ENCODE peak calls at places on chromosomes 1 and 21, in five cellular contexts. H is psoas muscle; M is CD8-positive, alpha-beta T cell; K is fibroblast of lung; J is GM12878. I is an unnamed sample. For H3K36me3 and H3K4me1, the result is how much of the 10 kb centered on the place peaks cover.

GRCh38 chr1:165928075-165928731 is 100.8 kb downstream of the UCK2 start:
- DNase-seq in H (no peak), M (no peak), K (peak), J (no peak), I (no peak)

GRCh38 chr1:183881387-183882084 is 76.6 kb downstream of the RGL1 start:
- DNase-seq in H (peak), M (no peak), K (peak), J (no peak), I (no peak)

GRCh38 chr1:78743626-78744025 is 94.0 kb downstream of the IFI44 start:
- DNase-seq in H (no peak), M (no peak), K (peak), J (no peak), I (no peak)

GRCh38 chr21:37367301-37367757 is 756 bp downstream of the DYRK1A start:
- DNase-seq in H (peak), M (no peak), K (no peak), J (no peak), I (peak)

GRCh38 chr1:24564695-24565094 is 8.8 kb downstream of the NCMAP start:
- DNase-seq in H (no peak), M (no peak), K (no peak), J (no peak), I (no peak)

GRCh38 chr21:14683021-14683420 is 136.9 kb upstream of the SAMSN1 start:
- DNase-seq in H (no peak), M (no peak), K (no peak), J (no peak), I (no peak)

GRCh38 chr1:229023651-229024295 is 247.1 kb upstream of the RAB4A start:
- DNase-seq in H (no peak), M (no peak), K (no peak), J (no peak), I (no peak)

GRCh38 chr1:187038789-187039188 is 210.0 kb downstream of the PLA2G4A start:
- DNase-seq in H (no peak), M (no peak), K (peak), J (no peak), I (no peak)

GRCh38 chr1:229514578-229515275 is 6.6 kb upstream of the NUP133 start:
- DNase-seq in H (peak), M (peak), K (peak), J (no peak), I (peak)

GRCh38 chr1:97621955-97622354 is 298.9 kb downstream of the DPYD start:
- DNase-seq in H (no peak), M (no peak), K (no peak), J (no peak), I (no peak)

GRCh38 chr1:27367160-27367650 is 444 bp upstream of the MAP3K6 start:
- DNase-seq in H (peak), M (no peak), K (no peak), J (no peak), I (no peak)

GRCh38 chr1:229148743-229149142 is 122.2 kb upstream of the RAB4A start:
- DNase-seq in H (no peak), M (no peak), K (no peak), J (no peak), I (no peak)

GRCh38 chr1:5686195-5686594 is 306.0 kb downstream of the NPHP4 start:
- DNase-seq in H (no peak), M (no peak), K (no peak), J (peak), I (no peak)

GRCh38 chr1:224411766-224412165 is 22.8 kb downstream of the WDR26 start:
- DNase-seq in H (no peak), M (no peak), K (no peak), J (no peak), I (no peak)
- H3K36me3 ChIP-seq in H (under half), M (under half), K (under half), J (under half), I (under half)

GRCh38 chr1:109377698-109378097 is 20.0 kb downstream of the SORT1 start:
- DNase-seq in H (no peak), M (no peak), K (no peak), J (no peak), I (no peak)

GRCh38 chr1:109370712-109371270 is 26.9 kb downstream of the SORT1 start:
- DNase-seq in H (no peak), M (no peak), K (peak), J (no peak), I (no peak)

GRCh38 chr1:109369167-109369746 is 28.5 kb downstream of the SORT1 start:
- DNase-seq in H (no peak), M (no peak), K (no peak), J (no peak), I (no peak)

GRCh38 chr1:109371271-109371739 is 26.4 kb downstream of the SORT1 start:
- DNase-seq in H (no peak), M (no peak), K (peak), J (no peak), I (no peak)

DNA sequence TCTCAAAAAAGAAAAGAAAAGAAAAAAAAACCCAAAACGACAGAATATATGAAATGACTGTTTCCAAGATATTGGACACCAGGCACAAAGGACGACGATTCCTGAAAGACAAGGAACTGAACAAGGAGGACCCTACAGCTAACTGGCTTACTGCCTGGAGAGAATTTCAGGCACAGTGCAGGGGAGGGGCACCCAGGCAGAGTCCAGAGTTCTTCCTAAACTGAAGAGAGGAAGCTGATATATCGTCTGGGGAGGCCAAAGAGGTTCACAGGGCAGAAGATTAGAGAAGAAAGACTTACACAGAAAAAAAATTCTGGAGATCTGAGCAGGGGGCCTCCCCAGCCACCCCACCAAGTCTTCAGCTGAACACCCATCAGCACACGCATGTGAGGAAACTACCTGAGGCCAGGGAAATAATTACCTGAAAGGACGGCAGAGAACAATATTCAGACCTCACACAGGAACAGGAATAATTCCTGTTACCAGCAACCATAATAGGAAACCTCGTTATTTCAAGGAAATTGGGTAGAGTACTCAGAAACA is 24.6 kb downstream of the SORT1 start:
- DNase-seq in H (no peak), M (no peak), K (no peak), J (no peak), I (peak)
- H3K4me1 ChIP-seq in H (under half), M (under half), K (under half), J (under half), I (under half)

DNA sequence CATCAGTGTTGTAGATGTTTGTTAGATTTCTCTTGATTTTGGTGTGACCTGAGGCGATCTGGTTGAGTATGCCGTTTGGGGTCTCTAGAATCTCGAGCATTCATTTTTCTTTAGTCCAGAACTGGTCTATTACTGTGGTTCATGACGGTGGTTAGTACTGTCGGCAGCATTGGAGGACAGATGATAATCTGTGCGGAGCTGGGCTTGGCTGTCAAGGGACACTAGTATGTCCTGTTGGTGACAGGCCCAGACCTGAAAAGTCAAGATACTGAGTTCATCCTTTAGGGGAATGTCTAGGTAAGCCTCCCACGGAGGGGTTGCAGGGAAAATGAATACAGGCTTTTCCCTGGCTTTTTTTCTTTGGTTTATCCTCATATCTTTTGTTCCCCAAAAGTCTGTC is 59.8 kb downstream of the PEX14 start:
- DNase-seq in H (no peak), M (no peak), K (no peak), J (no peak), I (no peak)
- TF ChIP-seq CTCF in H (no peak), M (no peak), K (no peak), J (no peak), I (no peak)

GRCh38 chr1:43430831-43431230 is 22.9 kb downstream of the HYI start:
- DNase-seq in H (no peak), M (no peak), K (no peak), J (no peak), I (no peak)
- H3K36me3 ChIP-seq in H (under half), M (half or more), K (half or more), J (under half), I (under half)

DNA sequence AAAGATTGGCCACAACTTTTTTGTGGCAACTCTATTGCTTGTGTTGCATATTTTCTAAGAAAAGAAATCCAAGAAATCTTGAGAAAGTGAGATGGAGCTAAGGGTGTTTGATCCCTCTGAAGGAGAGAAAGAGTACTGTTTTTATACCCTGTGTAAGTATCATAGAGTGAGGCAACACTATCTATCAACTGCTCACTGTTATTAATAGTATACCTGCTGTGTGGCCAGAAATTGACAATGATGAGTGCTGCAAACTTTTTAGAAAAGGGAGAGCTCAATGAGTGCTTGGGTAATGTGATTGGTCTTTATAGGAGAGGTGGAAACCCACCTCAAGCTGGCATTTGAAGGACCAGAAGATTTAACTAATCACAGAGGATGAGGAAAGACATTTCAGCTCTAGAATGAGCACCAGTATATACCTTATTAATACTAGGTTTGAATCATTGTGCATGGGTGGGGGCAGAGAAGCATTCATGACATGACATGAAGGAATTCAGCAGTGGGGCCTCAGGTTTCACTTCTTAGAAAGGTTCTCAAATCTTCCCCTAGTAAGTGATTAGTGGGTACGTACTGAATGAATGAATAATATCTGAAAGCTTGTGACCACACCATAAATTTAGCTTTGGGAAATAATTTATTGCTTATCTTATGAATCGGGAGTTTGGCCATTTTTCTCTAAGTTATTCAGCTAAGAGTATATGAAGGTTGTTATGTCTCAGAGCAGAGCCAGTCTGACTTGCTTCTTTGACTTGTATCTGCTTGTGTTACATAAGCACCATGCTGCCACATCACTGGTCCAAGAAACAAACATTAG is 169.2 kb upstream of the SGIP1 start:
- DNase-seq in H (no peak), M (no peak), K (no peak), J (no peak), I (no peak)
- H3K4me1 ChIP-seq in H (under half), M (under half), K (under half), J (under half), I (under half)

I was measured in mucosa of descending colon.